ENCODE peak calls at places on chromosomes 13 and 19, in eight cellular contexts. X, M, Q, Y, V, H, C and W are unnamed samples.

GRCh38 chr19:53885036-53885435 is 3.0 kb downstream of the PRKCG start:
- DNase-seq in M (no peak), Y (no peak), X (no peak), Q (no peak), H (no peak), C (no peak), V (no peak), W (no peak)

GRCh38 chr19:47573076-47574026 is at the start of gene ZNF541:
- DNase-seq in X (peak; percentile 81), V (peak; percentile 87), Q (peak; percentile 83), M (peak; percentile 36), Y (peak; percentile 74), H (peak; percentile 50), C (no peak), W (no peak)

GRCh38 chr13:31198524-31198923 is 1.3 kb upstream of the B3GLCT start:
- DNase-seq in H (no peak), X (no peak), V (no peak), Q (no peak), Y (no peak), C (no peak), M (no peak), W (no peak)

GRCh38 chr13:112583592-112584277 is 4.2 kb downstream of the TUBGCP3 start:
- DNase-seq in Q (no peak), X (peak; percentile 54), V (no peak), M (no peak), H (no peak), Y (no peak), C (no peak), W (no peak)

GRCh38 chr13:105783261-105783660 is 752.2 kb downstream of the EFNB2 start:
- DNase-seq in Q (no peak), M (no peak), X (no peak), V (no peak), H (no peak), Y (no peak), C (no peak), W (no peak)

GRCh38 chr19:10654610-10655456 is 687 bp downstream of the ILF3 start:
- DNase-seq in C (peak; percentile 69), X (peak; percentile 55), Q (peak; percentile 80), Y (peak; percentile 63), V (peak; percentile 53), M (peak; percentile 49), H (peak; percentile 15), W (peak; percentile 79)

GRCh38 chr19:10748924-10749434 is 31.1 kb downstream of the DNM2 start:
- DNase-seq in C (no peak), V (no peak), Q (peak; percentile 86), M (no peak), Y (no peak), H (no peak), X (peak; percentile 63), W (peak; percentile 83)

GRCh38 chr19:7795555-7796161 is 32.6 kb downstream of the CLEC4M start:
- DNase-seq in X (no peak), C (no peak), H (no peak), M (no peak), V (no peak), Q (no peak), Y (no peak), W (no peak)

GRCh38 chr13:106407338-106407737 is 128.1 kb downstream of the EFNB2 start:
- DNase-seq in Y (no peak), C (no peak), Q (no peak), H (no peak), X (no peak), V (no peak), M (no peak), W (no peak)

GRCh38 chr19:4052114-4052992 is 14.3 kb downstream of the ZBTB7A start:
- DNase-seq in X (peak; percentile 70), Q (peak; percentile 78), C (no peak), M (no peak), Y (no peak), H (no peak), V (peak; percentile 32), W (no peak)

GRCh38 chr13:40777166-40777956 is 6.4 kb upstream of the MRPS31 start:
- DNase-seq in Q (no peak), V (no peak), H (no peak), M (no peak), X (no peak), C (peak; percentile 11), Y (peak; percentile 41), W (peak; percentile 55)

GRCh38 chr19:4568884-4569283 is 9.4 kb upstream of the SEMA6B start:
- DNase-seq in Y (no peak), M (no peak), C (no peak), X (no peak), H (no peak), V (no peak), Q (no peak), W (no peak)

GRCh38 chr19:17778621-17779280 is 16.2 kb upstream of the B3GNT3 start:
- DNase-seq in V (no peak), Q (peak; percentile 69), X (no peak), Y (no peak), C (no peak), M (no peak), H (no peak), W (no peak)

GRCh38 chr19:11324079-11324661 is 15.3 kb downstream of the RAB3D start:
- DNase-seq in X (peak; percentile 86), H (no peak), V (peak; percentile 31), C (peak; percentile 48), M (no peak), Q (peak; percentile 88), Y (peak; percentile 28), W (no peak)

GRCh38 chr13:94700051-94700535 is 12.3 kb downstream of the SOX21 start:
- DNase-seq in Q (no peak), M (no peak), Y (no peak), X (no peak), C (no peak), H (no peak), V (no peak), W (no peak)

GRCh38 chr19:48085904-48086864 is 24.4 kb downstream of the PLA2G4C start:
- DNase-seq in M (peak; percentile 6), C (no peak), H (no peak), Q (no peak), X (no peak), V (no peak), Y (no peak), W (no peak)

GRCh38 chr13:25249001-25249543 is 38.2 kb downstream of the MTMR6 start:
- DNase-seq in M (peak; percentile 26), C (peak; percentile 8), X (no peak), Q (no peak), V (no peak), H (no peak), Y (no peak), W (peak; percentile 2)